ENCODE peak calls at places on chromosome 15, in four cellular contexts. L, U, F and S are unnamed samples.

GRCh38 chr15:41655716-41656115 is 4.5 kb upstream of the MGA start:
- DNase-seq in L (no peak), U (no peak), F (no peak), S (no peak)

GRCh38 chr15:46900992-46901391 is 816.3 kb upstream of the SEMA6D start:
- DNase-seq in L (no peak), U (no peak), F (no peak), S (no peak)

GRCh38 chr15:29939404-29939803 is 117.1 kb upstream of the TJP1 start:
- DNase-seq in L (no peak), U (no peak), F (no peak), S (no peak)

GRCh38 chr15:70008697-70009285 is 88.9 kb downstream of the TLE3 start:
- DNase-seq in L (no peak), U (no peak), F (no peak), S (no peak)

GRCh38 chr15:74817370-74817737 is 4.7 kb downstream of the LMAN1L start:
- DNase-seq in L (no peak), U (no peak), F (no peak), S (no peak)

GRCh38 chr15:57463360-57463759 is 87.1 kb downstream of the CGNL1 start:
- DNase-seq in L (no peak), U (no peak), F (no peak), S (no peak)

GRCh38 chr15:57216288-57216687 is 160.0 kb upstream of the CGNL1 start:
- DNase-seq in L (no peak), U (no peak), F (no peak), S (no peak)

GRCh38 chr15:64681424-64682024 is 93.9 kb downstream of the RBPMS2 start:
- DNase-seq in L (peak), U (no peak), F (peak), S (peak)

GRCh38 chr15:76339302-76340197 is 3.0 kb downstream of the ISL2 start:
- DNase-seq in L (no peak), U (no peak), F (no peak), S (no peak)

GRCh38 chr15:93065641-93066045 is 23.4 kb downstream of the RGMA start:
- DNase-seq in L (no peak), U (no peak), F (no peak), S (no peak)

GRCh38 chr15:33154366-33155166 is 39.9 kb downstream of the FMN1 start:
- DNase-seq in L (no peak), U (no peak), F (no peak), S (no peak)

GRCh38 chr15:35751421-35752133 is 205.6 kb upstream of the DPH6 start:
- DNase-seq in L (peak), U (peak), F (peak), S (peak)
- TF ChIP-seq EGR1 in L (no peak), U (no peak), F (no peak), S (no peak)

DNA sequence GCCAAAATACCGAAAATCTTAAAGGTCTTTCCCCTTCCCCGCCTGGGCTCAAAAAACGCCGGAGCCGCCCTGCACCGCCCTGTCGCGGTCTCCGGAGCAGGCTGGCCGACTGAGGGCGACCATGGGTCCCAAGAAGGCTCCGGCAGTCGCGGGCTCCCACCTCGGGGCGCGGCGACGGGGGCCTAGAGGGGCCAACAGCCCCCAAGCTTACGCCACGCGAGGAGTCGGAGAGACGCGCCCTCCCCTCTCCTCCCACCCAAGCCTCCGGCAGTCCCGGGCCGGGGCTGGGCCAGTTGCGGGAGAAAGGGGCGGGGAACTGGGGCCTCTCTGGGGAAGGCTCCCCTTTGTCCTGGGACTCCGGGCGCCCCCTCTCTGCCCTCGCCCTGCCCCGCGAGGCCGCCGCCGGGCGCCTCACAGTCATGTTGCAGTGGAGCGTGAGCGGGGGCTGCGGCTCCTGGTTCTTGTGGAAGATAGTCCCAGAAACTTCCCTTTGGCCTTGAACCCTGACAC is 69.1 kb downstream of the GOLGA8B start:
- DNase-seq in L (no peak), U (no peak), F (peak), S (no peak)
- TF ChIP-seq SRF in L (no peak), U (no peak), F (no peak), S (no peak)

DNA sequence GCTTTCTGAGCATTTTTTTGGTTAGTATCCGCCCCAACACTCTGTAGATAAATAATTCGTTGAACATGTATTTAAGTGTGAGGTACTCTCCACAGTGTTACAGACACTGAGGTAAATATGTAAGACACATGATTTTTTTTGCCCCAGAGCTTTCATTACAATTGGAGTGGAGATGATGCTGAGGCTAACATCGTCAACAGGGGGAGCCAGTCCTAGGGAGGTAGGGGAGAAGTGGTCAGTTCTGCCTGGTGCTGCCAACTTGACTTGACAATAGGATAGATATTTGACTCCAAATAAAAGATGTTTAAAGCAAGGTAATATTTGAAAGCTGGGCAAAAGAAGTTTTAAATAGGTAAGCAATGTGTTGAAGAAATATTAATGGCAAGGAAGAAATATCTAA is 295.7 kb downstream of the UNC13C start:
- DNase-seq in L (no peak), U (no peak), F (no peak), S (no peak)
- TF ChIP-seq EGR1 in L (no peak), U (no peak), F (no peak), S (no peak)

GRCh38 chr15:101171954-101172353 is 79.9 kb downstream of the CHSY1 start:
- DNase-seq in L (no peak), U (no peak), F (no peak), S (no peak)
- TF ChIP-seq SRF in L (no peak), U (no peak), F (no peak), S (no peak)

GRCh38 chr15:31335991-31336942 is 9.6 kb downstream of the KLF13 start:
- DNase-seq in L (no peak), U (no peak), F (no peak), S (no peak)
- TF ChIP-seq EGR1 in L (no peak), U (no peak), F (no peak), S (no peak)

DNA sequence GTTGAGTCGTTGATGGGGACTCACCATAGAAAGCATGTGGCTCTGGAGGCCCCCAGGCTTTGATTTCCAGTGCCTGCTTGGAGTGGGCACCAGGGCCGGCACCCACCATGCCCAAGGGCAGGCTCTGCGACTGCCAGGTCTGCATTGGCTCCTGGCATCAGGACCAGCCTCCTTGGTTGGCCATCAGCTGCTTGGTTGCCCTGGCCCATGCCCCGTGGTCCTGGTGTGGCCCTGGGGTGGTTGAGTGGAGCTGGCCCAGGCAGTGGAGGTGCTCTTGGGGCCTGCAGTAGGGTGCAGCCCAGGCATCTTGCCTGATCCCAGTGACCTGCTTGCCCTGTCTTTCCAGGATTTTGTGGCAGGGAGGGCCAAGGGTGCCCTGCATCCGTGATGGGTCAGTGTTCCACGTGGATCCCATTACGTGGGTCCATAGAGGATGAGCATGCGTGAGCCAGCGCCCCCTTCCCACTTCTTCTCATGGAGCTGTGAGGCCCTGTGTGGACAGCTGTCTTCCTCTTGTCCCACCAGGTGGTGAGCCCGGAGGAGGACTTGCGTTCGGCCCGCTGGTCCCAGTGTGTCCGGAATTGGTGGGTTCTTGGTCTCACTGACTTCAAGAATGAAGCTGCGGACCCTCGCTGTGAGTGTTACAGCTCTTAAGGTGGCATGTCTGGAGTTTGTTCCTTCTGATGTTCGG is 187.0 kb downstream of the UBE3A start:
- DNase-seq in L (no peak), U (no peak), F (no peak), S (no peak)
- TF ChIP-seq SRF in L (no peak), U (no peak), F (no peak), S (no peak)

GRCh38 chr15:43998607-43999006 is 171.8 kb downstream of the WDR76 start:
- DNase-seq in L (no peak), U (no peak), F (no peak), S (no peak)
- TF ChIP-seq EGR1 in L (no peak), U (no peak), F (no peak), S (no peak)